ENCODE peak calls at places on chromosome 13, in nine cellular contexts. M is endodermal cell; T is CD8-positive, alpha-beta T cell; A is upper lobe of right lung; H is dorsolateral prefrontal cortex; Q is fibroblast of lung; O is cardiac muscle cell; R is adrenal gland; S is CD8-positive, alpha-beta memory T cell. Y is an unnamed sample.

GRCh38 chr13:50227356-50227755 is 212.1 kb downstream of the KCNRG start:
- DNase-seq in M (no peak), T (no peak), A (no peak), H (no peak), Q (no peak), O (no peak), R (no peak), S (no peak), Y (no peak)

GRCh38 chr13:79432992-79433391 is 26.9 kb upstream of the RBM26 start:
- DNase-seq in M (no peak), T (no peak), A (no peak), H (peak; percentile 52), Q (no peak), O (no peak), R (no peak), S (no peak), Y (no peak)

GRCh38 chr13:71864094-71864980 is 2.7 kb downstream of the DACH1 start:
- DNase-seq in M (no peak), T (no peak), A (peak; percentile 69), H (no peak), Q (peak; percentile 9), O (peak; percentile 42), R (peak; percentile 81), S (no peak), Y (no peak)

GRCh38 chr13:29676535-29676934 is 81.0 kb upstream of the SLC7A1 start:
- DNase-seq in M (no peak), T (no peak), A (no peak), H (no peak), Q (peak; percentile 55), O (peak; percentile 12), R (no peak), S (no peak), Y (no peak)

GRCh38 chr13:90717451-90717936 is 630.0 kb upstream of the MIR17HG start:
- DNase-seq in M (no peak), T (no peak), A (no peak), H (no peak), Q (peak; percentile 97), O (peak; percentile 4), R (peak; percentile 60), S (no peak), Y (no peak)

GRCh38 chr13:84607614-84608013 is 725.3 kb upstream of the SLITRK1 start:
- DNase-seq in M (no peak), T (no peak), A (no peak), H (peak; percentile 14), Q (peak; percentile 90), O (no peak), R (peak; percentile 51), S (no peak), Y (no peak)

GRCh38 chr13:108120332-108120731 is 95.0 kb downstream of the LIG4 start:
- DNase-seq in M (no peak), T (no peak), A (no peak), H (peak; percentile 13), Q (no peak), O (no peak), R (no peak), S (no peak), Y (no peak)

GRCh38 chr13:96112936-96113335 is 23.0 kb downstream of the HS6ST3 start:
- DNase-seq in M (no peak), T (no peak), A (no peak), H (no peak), Q (no peak), O (no peak), R (no peak), S (no peak), Y (no peak)

GRCh38 chr13:100506154-100506553 is 82.4 kb downstream of the GGACT start:
- DNase-seq in M (no peak), T (no peak), A (no peak), H (no peak), Q (no peak), O (no peak), R (no peak), S (no peak), Y (no peak)

GRCh38 chr13:44735806-44736205 is 159.7 kb upstream of the TSC22D1 start:
- DNase-seq in M (no peak), T (no peak), A (no peak), H (no peak), Q (no peak), O (no peak), R (no peak), S (no peak), Y (no peak)

GRCh38 chr13:25352230-25352629 is 19.5 kb upstream of the ATP8A2 start:
- DNase-seq in M (no peak), T (no peak), A (no peak), H (no peak), Q (no peak), O (no peak), R (no peak), S (no peak), Y (no peak)

GRCh38 chr13:28557725-28558124 is 62.8 kb upstream of the FLT1 start:
- DNase-seq in M (no peak), T (no peak), A (no peak), H (no peak), Q (peak; percentile 51), O (no peak), R (no peak), S (no peak), Y (no peak)

GRCh38 chr13:86585826-86586225 is 786.6 kb upstream of the SLITRK6 start:
- DNase-seq in M (no peak), T (no peak), A (no peak), H (no peak), Q (peak; percentile 83), O (no peak), R (peak; percentile 83), S (no peak), Y (no peak)

GRCh38 chr13:113786262-113786841 is 27.3 kb downstream of the TMEM255B start:
- DNase-seq in M (peak; percentile 18), T (no peak), A (peak; percentile 25), H (no peak), Q (peak; percentile 53), O (no peak), R (no peak), S (no peak), Y (no peak)

GRCh38 chr13:36418022-36418805 is 14.1 kb upstream of the CCNA1 start:
- DNase-seq in M (peak; percentile 48), T (no peak), A (no peak), H (no peak), Q (peak; percentile 92), O (no peak), R (no peak), S (no peak), Y (no peak)

GRCh38 chr13:101576452-101576851 is 124.0 kb downstream of the ITGBL1 start:
- DNase-seq in M (no peak), T (no peak), A (no peak), H (no peak), Q (peak; percentile 61), O (no peak), R (no peak), S (no peak), Y (no peak)

GRCh38 chr13:108146642-108147041 is 68.7 kb downstream of the LIG4 start:
- DNase-seq in M (no peak), T (no peak), A (no peak), H (no peak), Q (peak; percentile 11), O (peak; percentile 24), R (no peak), S (no peak), Y (no peak)

GRCh38 chr13:99312493-99312883 is 5.3 kb upstream of the GPR183 start:
- DNase-seq in M (no peak), T (no peak), A (peak; percentile 71), H (peak; percentile 68), Q (peak; percentile 92), O (no peak), R (peak; percentile 92), S (no peak), Y (no peak)

GRCh38 chr13:23567792-23568480 is 2.3 kb upstream of the TNFRSF19 start:
- DNase-seq in M (peak; percentile 56), T (no peak), A (no peak), H (no peak), Q (peak; percentile 12), O (peak; percentile 60), R (no peak), S (no peak), Y (no peak)

DNA sequence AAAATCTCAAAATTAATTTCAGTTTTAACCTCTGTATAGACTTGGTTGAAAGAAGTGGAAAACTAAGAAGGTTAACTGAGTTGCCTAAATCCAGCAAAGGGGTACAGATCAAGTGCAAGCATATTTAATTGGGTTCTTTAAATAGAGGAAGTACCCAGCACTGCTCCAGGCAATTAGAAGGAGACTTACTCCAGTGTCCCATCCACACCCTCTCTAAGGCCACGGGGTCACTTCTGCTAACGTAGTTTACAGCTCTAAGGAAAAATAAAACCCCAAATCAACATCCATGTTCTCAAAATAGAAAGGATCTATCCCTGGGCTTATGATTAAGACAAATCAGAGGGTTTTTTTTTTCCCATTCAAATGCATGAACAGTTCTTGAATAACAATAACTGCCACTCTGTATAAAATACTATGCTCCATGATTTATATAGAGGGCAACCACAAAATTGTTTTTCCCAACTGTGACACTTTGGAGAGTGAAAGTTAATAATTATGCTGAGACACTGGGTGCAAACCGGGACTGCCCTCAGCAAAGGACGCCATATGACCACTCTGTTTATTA is 4.6 kb downstream of the FRY start:
- DNase-seq in M (no peak), T (no peak), A (no peak), H (no peak), Q (no peak), O (no peak), R (no peak), S (no peak), Y (no peak)
- H3K27ac ChIP-seq in M (no peak overlapping the region), T (no peak overlapping the region), A (no peak overlapping the region), H (no peak overlapping the region), Q (no peak overlapping the region), O (peak overlapping the region; percentile 27), R (no peak overlapping the region), S (no peak overlapping the region), Y (no peak overlapping the region)

GRCh38 chr13:110311721-110312668 is 4.9 kb downstream of the COL4A2 start:
- DNase-seq in M (peak; percentile 49), T (no peak), A (no peak), H (no peak), Q (no peak), O (no peak), R (no peak), S (no peak), Y (no peak)
- H3K27ac ChIP-seq in M (no peak overlapping the region), T (no peak overlapping the region), A (peak overlapping the region; percentile 72), H (no peak overlapping the region), Q (peak overlapping the region; percentile 73), O (no peak overlapping the region), R (no peak overlapping the region), S (no peak overlapping the region), Y (no peak overlapping the region)

DNA sequence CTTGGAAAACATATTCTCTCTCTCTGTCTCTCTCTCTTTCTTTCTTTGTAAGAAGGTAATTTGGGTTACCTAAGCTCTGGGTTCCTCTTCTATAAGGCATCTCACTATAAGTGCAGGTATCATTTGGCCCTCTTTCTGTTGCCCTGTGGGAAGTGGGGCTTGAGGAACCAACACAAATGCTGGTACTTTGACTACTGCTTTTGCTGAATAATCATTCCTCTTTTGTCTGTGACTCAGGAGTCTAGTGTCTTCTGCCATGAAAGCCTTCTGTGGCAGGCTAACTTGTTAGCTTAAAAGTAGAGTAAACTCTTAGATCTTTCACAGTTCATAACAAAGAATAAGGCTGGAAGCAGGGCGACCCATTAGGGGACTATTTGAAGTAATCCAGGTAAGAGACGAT is 237.8 kb downstream of the VWA8 start:
- DNase-seq in M (no peak), T (no peak), A (no peak), H (no peak), Q (no peak), O (no peak), R (no peak), S (no peak), Y (no peak)
- H3K27ac ChIP-seq in M (no peak overlapping the region), T (no peak overlapping the region), A (no peak overlapping the region), H (no peak overlapping the region), Q (no peak overlapping the region), O (no peak overlapping the region), R (no peak overlapping the region), S (no peak overlapping the region), Y (no peak overlapping the region)

GRCh38 chr13:112703449-112703848 is 13.6 kb downstream of the ATP11A start:
- DNase-seq in M (no peak), T (no peak), A (no peak), H (no peak), Q (no peak), O (no peak), R (no peak), S (no peak), Y (no peak)
- H3K27ac ChIP-seq in M (no peak overlapping the region), T (no peak overlapping the region), A (peak overlapping the region; percentile 9), H (no peak overlapping the region), Q (no peak overlapping the region), O (peak overlapping the region; percentile 70), R (no peak overlapping the region), S (no peak overlapping the region), Y (no peak overlapping the region)